ENCODE peak calls at places on chromosomes 13 and 19, in six cellular contexts. Y is epithelial cell of proximal tubule, T is endodermal cell, B is choroid plexus epithelial cell, M is B cell, A is psoas muscle. U is an unnamed sample.

GRCh38 chr13:57123660-57124059 is 17.1 kb upstream of the PRR20A start:
- DNase-seq in Y (no peak), T (no peak), B (peak; percentile 1), M (no peak), A (no peak), U (no peak)

GRCh38 chr13:24187185-24187584 is 26.7 kb downstream of the SPATA13 start:
- DNase-seq in Y (no peak), T (no peak), B (peak; percentile 46), M (no peak), A (no peak), U (no peak)

GRCh38 chr13:28137556-28137955 is 789 bp upstream of the PAN3 start:
- DNase-seq in Y (no peak), T (no peak), B (no peak), M (no peak), A (no peak), U (no peak)

GRCh38 chr13:29621841-29622240 is 26.4 kb upstream of the SLC7A1 start:
- DNase-seq in Y (no peak), T (no peak), B (no peak), M (no peak), A (no peak), U (no peak)

GRCh38 chr19:8512115-8512967 is 1.6 kb downstream of the ZNF414 start:
- DNase-seq in Y (no peak), T (peak; percentile 84), B (peak; percentile 28), M (peak; percentile 47), A (no peak), U (no peak)

GRCh38 chr13:41040584-41041334 is 20.6 kb upstream of the WBP4 start:
- DNase-seq in Y (no peak), T (no peak), B (no peak), M (no peak), A (no peak), U (no peak)

GRCh38 chr13:33150146-33150545 is 133.9 kb downstream of the KL start:
- DNase-seq in Y (no peak), T (no peak), B (peak; percentile 67), M (no peak), A (no peak), U (no peak)

GRCh38 chr19:33916792-33917191 is 120.1 kb downstream of the KCTD15 start:
- DNase-seq in Y (no peak), T (no peak), B (no peak), M (no peak), A (no peak), U (no peak)

GRCh38 chr13:59178344-59178743 is 985.4 kb downstream of the DIAPH3 start:
- DNase-seq in Y (no peak), T (peak; percentile 51), B (peak; percentile 54), M (no peak), A (no peak), U (no peak)

GRCh38 chr19:3278749-3279148 is 54.3 kb downstream of the CELF5 start:
- DNase-seq in Y (no peak), T (no peak), B (no peak), M (no peak), A (no peak), U (no peak)

GRCh38 chr13:113453962-113454361 is 674 bp upstream of the ADPRHL1 start:
- DNase-seq in Y (no peak), T (no peak), B (peak; percentile 29), M (no peak), A (peak; percentile 44), U (no peak)

GRCh38 chr13:49258097-49258796 is 10.5 kb downstream of the CDADC1 start:
- DNase-seq in Y (no peak), T (no peak), B (no peak), M (peak; percentile 22), A (no peak), U (peak; percentile 6)

GRCh38 chr19:15279326-15279904 is 47.2 kb upstream of the EPHX3 start:
- DNase-seq in Y (no peak), T (no peak), B (no peak), M (no peak), A (no peak), U (no peak)

GRCh38 chr13:109209526-109209925 is 576.9 kb downstream of the IRS2 start:
- DNase-seq in Y (no peak), T (no peak), B (no peak), M (no peak), A (no peak), U (no peak)

GRCh38 chr13:32314968-32315254 is 252 bp downstream of the ZAR1L start:
- DNase-seq in Y (no peak), T (no peak), B (peak; percentile 81), M (peak; percentile 77), A (no peak), U (peak; percentile 67)

GRCh38 chr19:29680937-29681336 is 15.7 kb downstream of the PLEKHF1 start:
- DNase-seq in Y (no peak), T (no peak), B (no peak), M (no peak), A (no peak), U (no peak)

GRCh38 chr13:45628094-45628493 is 12.6 kb upstream of the ERICH6B start:
- DNase-seq in Y (no peak), T (no peak), B (no peak), M (no peak), A (no peak), U (no peak)

GRCh38 chr13:45627656-45628055 is 12.1 kb upstream of the ERICH6B start:
- DNase-seq in Y (no peak), T (no peak), B (no peak), M (no peak), A (no peak), U (no peak)

GRCh38 chr13:45621950-45622349 is 6.4 kb upstream of the ERICH6B start:
- DNase-seq in Y (no peak), T (peak; percentile 78), B (no peak), M (no peak), A (no peak), U (no peak)

GRCh38 chr13:45626731-45627374 is 11.3 kb upstream of the ERICH6B start:
- DNase-seq in Y (no peak), T (no peak), B (peak; percentile 11), M (no peak), A (no peak), U (no peak)

GRCh38 chr13:45623516-45624090 is 8.1 kb upstream of the ERICH6B start:
- DNase-seq in Y (no peak), T (no peak), B (peak; percentile 50), M (no peak), A (no peak), U (peak; percentile 43)
- TF ChIP-seq CTCF in Y (peak; percentile 66), T (peak; percentile 79), B (peak; percentile 66), M (peak; percentile 38), A (peak; percentile 57), U (no peak)

GRCh38 chr13:91158015-91158390 is 189.5 kb upstream of the MIR17HG start:
- DNase-seq in Y (no peak), T (no peak), B (peak; percentile 2), M (no peak), A (no peak), U (no peak)
- TF ChIP-seq CTCF in Y (peak; percentile 51), T (peak; percentile 27), B (peak; percentile 3), M (no peak), A (no peak), U (no peak)

GRCh38 chr19:1844536-1845515 is 3.5 kb downstream of the REXO1 start:
- DNase-seq in Y (no peak), T (no peak), B (no peak), M (no peak), A (no peak), U (no peak)

GRCh38 chr19:1843116-1843515 is 5.2 kb downstream of the REXO1 start:
- DNase-seq in Y (no peak), T (no peak), B (no peak), M (no peak), A (no peak), U (no peak)

GRCh38 chr19:1845642-1846041 is 2.6 kb downstream of the REXO1 start:
- DNase-seq in Y (no peak), T (no peak), B (no peak), M (no peak), A (no peak), U (no peak)

GRCh38 chr19:1841209-1841924 is 6.9 kb downstream of the REXO1 start:
- DNase-seq in Y (no peak), T (no peak), B (no peak), M (no peak), A (no peak), U (no peak)

DNA sequence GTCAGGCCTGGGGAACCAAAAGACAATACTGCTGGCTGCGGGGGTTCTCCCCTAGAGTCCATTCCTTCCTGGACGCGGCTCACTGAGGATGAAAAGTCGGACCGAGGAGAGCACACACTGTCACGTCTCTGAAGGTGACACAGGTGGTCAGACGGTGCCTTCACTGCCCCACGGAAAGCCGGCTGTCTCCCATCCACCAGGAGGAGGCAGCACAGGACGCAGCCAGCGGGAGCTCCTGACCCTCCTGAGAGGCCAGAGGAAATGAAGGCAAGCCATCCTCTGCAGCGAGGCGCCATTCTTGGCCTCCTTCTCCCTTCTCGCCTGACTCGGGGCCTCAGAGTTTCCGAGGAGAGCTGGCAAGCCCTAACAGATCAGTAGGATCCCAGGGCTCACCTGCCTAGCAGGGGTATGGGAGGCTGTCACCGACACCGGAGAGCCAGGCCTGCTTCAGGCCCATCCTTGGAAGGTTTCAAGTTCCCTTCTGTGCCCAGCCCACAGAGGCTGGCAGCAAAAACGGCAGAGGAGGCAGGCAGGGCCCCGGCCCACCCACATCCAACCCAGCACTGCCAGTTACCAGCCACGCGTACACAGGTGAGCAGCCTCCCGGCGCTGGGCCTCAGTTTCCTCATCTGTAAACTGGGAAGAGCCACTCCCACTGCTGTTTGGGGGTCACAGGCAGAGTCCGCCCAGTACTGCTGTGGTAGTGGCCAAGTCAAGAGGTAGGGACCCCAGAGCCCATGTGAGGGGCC is 4.5 kb downstream of the REXO1 start:
- DNase-seq in Y (no peak), T (peak; percentile 84), B (peak; percentile 30), M (no peak), A (no peak), U (no peak)
- TF ChIP-seq CTCF in Y (peak; percentile 18), T (peak; percentile 65), B (peak; percentile 45), M (no peak), A (no peak), U (no peak)

GRCh38 chr13:44437356-44438233 is 64.0 kb downstream of the SERP2 start:
- DNase-seq in Y (no peak), T (peak; percentile 20), B (peak; percentile 60), M (peak; percentile 51), A (no peak), U (peak; percentile 59)
- TF ChIP-seq CTCF in Y (peak; percentile 41), T (peak; percentile 83), B (no peak), M (peak; percentile 75), A (peak; percentile 63), U (no peak)

DNA sequence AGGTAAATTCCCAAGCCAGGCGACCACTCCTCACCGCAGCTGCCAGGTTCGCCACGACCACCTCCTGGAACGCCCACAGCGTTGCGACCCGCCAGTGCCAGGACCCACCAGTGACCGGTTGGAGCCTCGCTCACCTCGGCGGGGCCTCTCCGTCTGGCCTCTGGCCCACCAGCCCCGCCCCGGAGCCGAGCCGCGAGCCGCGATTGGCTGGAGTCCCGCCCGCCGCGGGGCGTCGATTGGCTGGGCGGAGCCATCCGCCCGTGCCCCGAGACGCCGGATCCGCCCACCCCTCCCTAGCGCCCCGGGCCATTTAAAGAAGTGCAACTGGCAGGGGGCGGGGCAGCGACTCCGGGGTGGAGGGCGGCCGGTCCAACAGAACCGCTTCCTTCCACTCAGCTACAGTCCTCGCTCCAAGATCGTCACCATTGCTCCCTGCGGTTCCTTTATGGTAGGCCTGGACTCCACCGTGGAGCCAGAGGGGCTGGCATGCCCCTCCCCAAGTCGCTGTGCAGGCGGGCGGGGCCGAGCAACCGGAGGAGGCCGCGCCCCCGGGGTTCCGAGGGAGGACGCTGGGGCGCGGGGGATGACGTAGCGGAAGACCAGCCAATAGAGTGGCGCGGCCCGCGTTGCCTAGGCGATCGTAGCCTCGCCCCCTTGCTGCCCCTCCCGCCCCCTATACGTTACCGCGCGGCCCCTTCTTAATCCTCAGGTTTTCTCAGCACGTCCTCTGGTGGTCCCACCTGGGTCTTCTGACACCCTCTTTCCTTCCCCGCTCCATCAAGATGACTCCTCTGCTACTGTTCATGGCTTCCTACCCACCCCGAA is at the start of gene SERTAD3:
- DNase-seq in Y (no peak), T (peak; percentile 99), B (peak; percentile 96), M (peak; percentile 99), A (peak; percentile 99), U (peak; percentile 98)
- TF ChIP-seq CTCF in Y (no peak), T (peak; percentile 45), B (peak; percentile 47), M (peak; percentile 42), A (no peak), U (peak; percentile 5)